ENCODE peak calls at places on chromosomes 12 and 14, in seven cellular contexts. K is Ammon's horn; A is mesenchymal stem cell; I is activated CD4-positive, alpha-beta T cell treated with anti-CD3 and anti-CD28 coated beads for 48 hours; M is SW480; X is activated T-helper 1 cell treated with Interleukin-2 at 50 U/mL for 16 hours; C is H9. R is an unnamed sample.

GRCh38 chr12:108518716-108519496 is 3.8 kb downstream of the FICD start:
- DNase-seq in K (no peak), A (no peak), I (no peak), M (no peak), X (no peak), C (no peak), R (no peak)

GRCh38 chr12:110600254-110600653 is 13.7 kb upstream of the TCTN1 start:
- DNase-seq in K (peak; percentile 51), A (peak; percentile 75), I (no peak), M (peak; percentile 45), X (no peak), C (no peak), R (no peak)

GRCh38 chr12:54821676-54822075 is 32.6 kb upstream of the MUCL1 start:
- DNase-seq in K (no peak), A (no peak), I (no peak), M (no peak), X (no peak), C (no peak), R (no peak)

GRCh38 chr14:101595349-101595748 is 34.1 kb downstream of the DIO3 start:
- DNase-seq in K (no peak), A (no peak), I (no peak), M (no peak), X (no peak), C (no peak), R (no peak)

GRCh38 chr12:68370667-68371066 is 38.5 kb upstream of the MDM1 start:
- DNase-seq in K (no peak), A (no peak), I (no peak), M (no peak), X (no peak), C (no peak), R (no peak)

GRCh38 chr12:90401185-90401584 is 553.8 kb downstream of the CCER1 start:
- DNase-seq in K (no peak), A (no peak), I (no peak), M (no peak), X (no peak), C (no peak), R (no peak)

GRCh38 chr12:104496336-104496735 is 39.6 kb downstream of the CHST11 start:
- DNase-seq in K (no peak), A (no peak), I (no peak), M (no peak), X (no peak), C (no peak), R (no peak)

GRCh38 chr14:106790189-106791036 is 1264.0 kb downstream of the TMEM121 start:
- DNase-seq in K (peak; percentile 12), A (no peak), I (peak; percentile 90), M (peak; percentile 80), X (peak; percentile 44), C (no peak), R (peak; percentile 49)

GRCh38 chr12:91478500-91478899 is 295.9 kb upstream of the DCN start:
- DNase-seq in K (no peak), A (no peak), I (no peak), M (no peak), X (no peak), C (no peak), R (no peak)

GRCh38 chr14:21201732-21202462 is 46.0 kb upstream of the OR5AU1 start:
- DNase-seq in K (no peak), A (no peak), I (no peak), M (no peak), X (no peak), C (no peak), R (no peak)

GRCh38 chr12:8031872-8032241 is 659 bp upstream of the FOXJ2 start:
- DNase-seq in K (no peak), A (no peak), I (no peak), M (peak; percentile 27), X (no peak), C (no peak), R (no peak)

GRCh38 chr12:132163911-132164288 is 19.6 kb downstream of the NOC4L start:
- DNase-seq in K (no peak), A (no peak), I (no peak), M (peak; percentile 66), X (no peak), C (no peak), R (no peak)

GRCh38 chr12:58326534-58326933 is 385.2 kb downstream of the ATP23 start:
- DNase-seq in K (no peak), A (no peak), I (no peak), M (no peak), X (no peak), C (no peak), R (no peak)

GRCh38 chr14:51304956-51305355 is 64.9 kb downstream of the TMX1 start:
- DNase-seq in K (no peak), A (peak; percentile 99), I (peak; percentile 15), M (no peak), X (no peak), C (no peak), R (no peak)

GRCh38 chr12:50066402-50066801 is 9.0 kb downstream of the ASIC1 start:
- DNase-seq in K (no peak), A (peak; percentile 89), I (no peak), M (no peak), X (no peak), C (peak; percentile 79), R (peak; percentile 22)

GRCh38 chr14:106605548-106606448 is 1079.4 kb downstream of the TMEM121 start:
- DNase-seq in K (peak; percentile 3), A (no peak), I (peak; percentile 93), M (peak; percentile 58), X (peak; percentile 67), C (no peak), R (peak; percentile 45)

GRCh38 chr12:89252284-89252683 is 100.0 kb downstream of the DUSP6 start:
- DNase-seq in K (no peak), A (peak; percentile 83), I (peak; percentile 13), M (no peak), X (no peak), C (no peak), R (no peak)

GRCh38 chr14:105880616-105881015 is 354.2 kb downstream of the TMEM121 start:
- DNase-seq in K (no peak), A (no peak), I (peak; percentile 0), M (no peak), X (no peak), C (no peak), R (no peak)

GRCh38 chr12:31471823-31472222 is 119.1 kb downstream of the DENND5B start:
- DNase-seq in K (no peak), A (no peak), I (no peak), M (peak; percentile 94), X (no peak), C (no peak), R (peak; percentile 76)

GRCh38 chr12:127888948-127889347 is 378.0 kb upstream of the TMEM132C start:
- DNase-seq in K (no peak), A (no peak), I (no peak), M (no peak), X (no peak), C (no peak), R (no peak)

GRCh38 chr12:102634216-102634615 is 153.9 kb upstream of the IGF1 start:
- DNase-seq in K (no peak), A (peak; percentile 27), I (no peak), M (no peak), X (no peak), C (no peak), R (no peak)

GRCh38 chr12:125023065-125023464 is 29.6 kb downstream of the BRI3BP start:
- DNase-seq in K (no peak), A (no peak), I (no peak), M (no peak), X (no peak), C (no peak), R (no peak)

GRCh38 chr12:91091916-91092715 is 19.2 kb downstream of the LUM start:
- DNase-seq in K (no peak), A (no peak), I (no peak), M (no peak), X (no peak), C (no peak), R (no peak)

GRCh38 chr12:65840793-65841670 is 16.7 kb downstream of the HMGA2 start:
- DNase-seq in K (no peak), A (no peak), I (no peak), M (peak; percentile 11), X (no peak), C (peak; percentile 40), R (no peak)

GRCh38 chr14:77573964-77574363 is 42.5 kb downstream of the SPTLC2 start:
- DNase-seq in K (no peak), A (no peak), I (no peak), M (no peak), X (no peak), C (no peak), R (no peak)

GRCh38 chr12:52005903-52006703 is 643 bp upstream of the TAMALIN start:
- DNase-seq in K (peak; percentile 80), A (peak; percentile 72), I (no peak), M (no peak), X (no peak), C (peak; percentile 72), R (no peak)

R was measured in LoVo.